ENCODE peak calls at places on chromosomes 5 and 9, in eight cellular contexts. One of them, this sample, is unnamed.

GRCh38 chr9:105308448-105309412 is 64.3 kb downstream of the SLC44A1 start:
- DNase-seq in psoas muscle: no peak
- DNase-seq in tibial artery: no peak
- DNase-seq in lung: no peak
- DNase-seq in stomach: no peak
- DNase-seq in CD8-positive, alpha-beta T cell: no peak
- DNase-seq in NB4: no peak
- DNase-seq in epithelial cell of esophagus: no peak
- DNase-seq in this sample: no peak

GRCh38 chr5:73998496-73998895 is 372.5 kb downstream of the ARHGEF28 start:
- DNase-seq in tibial artery: no peak
- DNase-seq in lung: no peak
- DNase-seq in epithelial cell of esophagus: peak; percentile 61
- DNase-seq in psoas muscle: no peak
- DNase-seq in CD8-positive, alpha-beta T cell: no peak
- DNase-seq in NB4: no peak
- DNase-seq in stomach: no peak
- DNase-seq in this sample: no peak

GRCh38 chr5:139147743-139148079 is 50.5 kb downstream of the SIL1 start:
- DNase-seq in lung: peak; percentile 59
- DNase-seq in stomach: peak; percentile 83
- DNase-seq in epithelial cell of esophagus: peak; percentile 43
- DNase-seq in tibial artery: peak; percentile 55
- DNase-seq in NB4: no peak
- DNase-seq in psoas muscle: peak; percentile 73
- DNase-seq in CD8-positive, alpha-beta T cell: no peak
- DNase-seq in this sample: peak; percentile 83

GRCh38 chr5:52838306-52839015 is 50.7 kb downstream of the ITGA1 start:
- DNase-seq in epithelial cell of esophagus: peak; percentile 69
- DNase-seq in NB4: no peak
- DNase-seq in tibial artery: no peak
- DNase-seq in stomach: no peak
- DNase-seq in psoas muscle: no peak
- DNase-seq in lung: no peak
- DNase-seq in CD8-positive, alpha-beta T cell: no peak
- DNase-seq in this sample: no peak

GRCh38 chr5:133293953-133294352 is 242.1 kb downstream of the HSPA4 start:
- DNase-seq in tibial artery: no peak
- DNase-seq in stomach: no peak
- DNase-seq in psoas muscle: no peak
- DNase-seq in CD8-positive, alpha-beta T cell: no peak
- DNase-seq in epithelial cell of esophagus: no peak
- DNase-seq in lung: no peak
- DNase-seq in NB4: no peak
- DNase-seq in this sample: no peak

GRCh38 chr9:82115900-82116299 is 127.3 kb downstream of the SPATA31D1 start:
- DNase-seq in psoas muscle: no peak
- DNase-seq in lung: no peak
- DNase-seq in CD8-positive, alpha-beta T cell: no peak
- DNase-seq in tibial artery: no peak
- DNase-seq in stomach: no peak
- DNase-seq in NB4: no peak
- DNase-seq in epithelial cell of esophagus: no peak
- DNase-seq in this sample: no peak

GRCh38 chr5:178332096-178332780 is 99.6 kb upstream of the PHYKPL start:
- DNase-seq in tibial artery: no peak
- DNase-seq in CD8-positive, alpha-beta T cell: no peak
- DNase-seq in stomach: peak; percentile 37
- DNase-seq in NB4: no peak
- DNase-seq in lung: no peak
- DNase-seq in psoas muscle: peak; percentile 26
- DNase-seq in epithelial cell of esophagus: no peak
- DNase-seq in this sample: no peak

GRCh38 chr5:1110930-1111726 is 735 bp downstream of the SLC12A7 start:
- DNase-seq in psoas muscle: no peak
- DNase-seq in tibial artery: no peak
- DNase-seq in stomach: no peak
- DNase-seq in CD8-positive, alpha-beta T cell: no peak
- DNase-seq in NB4: no peak
- DNase-seq in lung: no peak
- DNase-seq in epithelial cell of esophagus: no peak
- DNase-seq in this sample: no peak

GRCh38 chr5:122362361-122362760 is 50.3 kb downstream of the SNCAIP start:
- DNase-seq in epithelial cell of esophagus: no peak
- DNase-seq in psoas muscle: no peak
- DNase-seq in CD8-positive, alpha-beta T cell: no peak
- DNase-seq in NB4: no peak
- DNase-seq in tibial artery: no peak
- DNase-seq in lung: no peak
- DNase-seq in stomach: no peak
- DNase-seq in this sample: no peak

GRCh38 chr9:5488616-5489015 is 21.7 kb upstream of the PDCD1LG2 start:
- DNase-seq in tibial artery: no peak
- DNase-seq in epithelial cell of esophagus: no peak
- DNase-seq in NB4: no peak
- DNase-seq in psoas muscle: no peak
- DNase-seq in stomach: no peak
- DNase-seq in CD8-positive, alpha-beta T cell: no peak
- DNase-seq in lung: no peak
- DNase-seq in this sample: no peak

GRCh38 chr5:160805376-160805775 is 46.6 kb downstream of the ATP10B start:
- DNase-seq in psoas muscle: no peak
- DNase-seq in tibial artery: no peak
- DNase-seq in CD8-positive, alpha-beta T cell: no peak
- DNase-seq in lung: no peak
- DNase-seq in NB4: no peak
- DNase-seq in stomach: no peak
- DNase-seq in epithelial cell of esophagus: no peak
- DNase-seq in this sample: no peak

GRCh38 chr5:55220433-55221185 is 6.5 kb downstream of the MCIDAS start:
- DNase-seq in CD8-positive, alpha-beta T cell: no peak
- DNase-seq in epithelial cell of esophagus: peak; percentile 23
- DNase-seq in tibial artery: no peak
- DNase-seq in lung: no peak
- DNase-seq in psoas muscle: no peak
- DNase-seq in NB4: no peak
- DNase-seq in stomach: peak; percentile 64
- DNase-seq in this sample: no peak

GRCh38 chr5:147431586-147431985 is 78.3 kb downstream of the DPYSL3 start:
- DNase-seq in stomach: no peak
- DNase-seq in tibial artery: no peak
- DNase-seq in psoas muscle: no peak
- DNase-seq in epithelial cell of esophagus: no peak
- DNase-seq in CD8-positive, alpha-beta T cell: no peak
- DNase-seq in lung: no peak
- DNase-seq in NB4: peak; percentile 10
- DNase-seq in this sample: no peak

GRCh38 chr5:152331718-152332117 is 73.4 kb downstream of the NMUR2 start:
- DNase-seq in NB4: no peak
- DNase-seq in lung: no peak
- DNase-seq in stomach: no peak
- DNase-seq in epithelial cell of esophagus: peak; percentile 11
- DNase-seq in CD8-positive, alpha-beta T cell: no peak
- DNase-seq in tibial artery: no peak
- DNase-seq in psoas muscle: no peak
- DNase-seq in this sample: no peak

GRCh38 chr9:78295731-78296130 is 1.2 kb upstream of the PSAT1 start:
- DNase-seq in CD8-positive, alpha-beta T cell: no peak
- DNase-seq in lung: no peak
- DNase-seq in tibial artery: no peak
- DNase-seq in psoas muscle: no peak
- DNase-seq in epithelial cell of esophagus: no peak
- DNase-seq in stomach: no peak
- DNase-seq in NB4: no peak
- DNase-seq in this sample: no peak

GRCh38 chr5:177234761-177235315 is 68.7 kb downstream of the RAB24 start:
- DNase-seq in lung: no peak
- DNase-seq in stomach: no peak
- DNase-seq in psoas muscle: no peak
- DNase-seq in tibial artery: no peak
- DNase-seq in epithelial cell of esophagus: no peak
- DNase-seq in NB4: no peak
- DNase-seq in CD8-positive, alpha-beta T cell: no peak
- DNase-seq in this sample: no peak

GRCh38 chr9:36268007-36268427 is 9.8 kb upstream of the GNE start:
- DNase-seq in CD8-positive, alpha-beta T cell: no peak
- DNase-seq in psoas muscle: no peak
- DNase-seq in NB4: no peak
- DNase-seq in epithelial cell of esophagus: peak; percentile 85
- DNase-seq in lung: no peak
- DNase-seq in tibial artery: no peak
- DNase-seq in stomach: no peak
- DNase-seq in this sample: no peak

GRCh38 chr5:102554728-102555127 is 55.9 kb upstream of the SLCO6A1 start:
- DNase-seq in stomach: no peak
- DNase-seq in epithelial cell of esophagus: peak; percentile 2
- DNase-seq in lung: no peak
- DNase-seq in NB4: peak; percentile 24
- DNase-seq in tibial artery: no peak
- DNase-seq in psoas muscle: no peak
- DNase-seq in CD8-positive, alpha-beta T cell: no peak
- DNase-seq in this sample: peak; percentile 49

GRCh38 chr5:178429156-178429468 is 161.1 kb downstream of the COL23A1 start:
- DNase-seq in epithelial cell of esophagus: no peak
- DNase-seq in tibial artery: no peak
- DNase-seq in CD8-positive, alpha-beta T cell: no peak
- DNase-seq in NB4: no peak
- DNase-seq in stomach: no peak
- DNase-seq in psoas muscle: no peak
- DNase-seq in lung: no peak
- DNase-seq in this sample: no peak

GRCh38 chr9:37730256-37730655 is 23.3 kb upstream of the TRMT10B start:
- DNase-seq in CD8-positive, alpha-beta T cell: no peak
- DNase-seq in psoas muscle: no peak
- DNase-seq in lung: no peak
- DNase-seq in stomach: no peak
- DNase-seq in epithelial cell of esophagus: peak; percentile 36
- DNase-seq in NB4: no peak
- DNase-seq in tibial artery: no peak
- DNase-seq in this sample: no peak

GRCh38 chr5:14341571-14342225 is 198.6 kb downstream of the TRIO start:
- DNase-seq in epithelial cell of esophagus: no peak
- DNase-seq in psoas muscle: no peak
- DNase-seq in tibial artery: no peak
- DNase-seq in lung: no peak
- DNase-seq in stomach: no peak
- DNase-seq in CD8-positive, alpha-beta T cell: no peak
- DNase-seq in NB4: no peak
- DNase-seq in this sample: no peak

GRCh38 chr9:137547687-137548543 is 2.3 kb downstream of the PNPLA7 start:
- DNase-seq in epithelial cell of esophagus: peak; percentile 53
- DNase-seq in psoas muscle: peak; percentile 59
- DNase-seq in CD8-positive, alpha-beta T cell: no peak
- DNase-seq in NB4: no peak
- DNase-seq in tibial artery: no peak
- DNase-seq in stomach: peak; percentile 61
- DNase-seq in lung: no peak
- DNase-seq in this sample: no peak

GRCh38 chr9:124038239-124038638 is 26.7 kb downstream of the LHX2 start:
- DNase-seq in psoas muscle: no peak
- DNase-seq in lung: no peak
- DNase-seq in stomach: no peak
- DNase-seq in tibial artery: no peak
- DNase-seq in CD8-positive, alpha-beta T cell: no peak
- DNase-seq in epithelial cell of esophagus: no peak
- DNase-seq in NB4: no peak
- DNase-seq in this sample: no peak

GRCh38 chr5:146533260-146533857 is 17.4 kb upstream of the GPR151 start:
- DNase-seq in epithelial cell of esophagus: peak; percentile 76
- DNase-seq in stomach: peak; percentile 80
- DNase-seq in lung: peak; percentile 67
- DNase-seq in tibial artery: peak; percentile 64
- DNase-seq in CD8-positive, alpha-beta T cell: peak; percentile 69
- DNase-seq in psoas muscle: peak; percentile 64
- DNase-seq in NB4: peak; percentile 68
- DNase-seq in this sample: peak; percentile 84

GRCh38 chr9:108511200-108511756 is 344.5 kb downstream of the ACTL7B start:
- DNase-seq in tibial artery: no peak
- DNase-seq in CD8-positive, alpha-beta T cell: no peak
- DNase-seq in psoas muscle: no peak
- DNase-seq in lung: no peak
- DNase-seq in NB4: no peak
- DNase-seq in stomach: no peak
- DNase-seq in epithelial cell of esophagus: peak; percentile 53
- DNase-seq in this sample: no peak

GRCh38 chr9:19416143-19416542 is 7.3 kb downstream of the ACER2 start:
- DNase-seq in NB4: no peak
- DNase-seq in psoas muscle: no peak
- DNase-seq in epithelial cell of esophagus: no peak
- DNase-seq in stomach: no peak
- DNase-seq in CD8-positive, alpha-beta T cell: no peak
- DNase-seq in lung: no peak
- DNase-seq in tibial artery: no peak
- DNase-seq in this sample: no peak

GRCh38 chr5:94613583-94613982 is 4.8 kb downstream of the KIAA0825 start:
- DNase-seq in psoas muscle: no peak
- DNase-seq in CD8-positive, alpha-beta T cell: no peak
- DNase-seq in stomach: no peak
- DNase-seq in tibial artery: no peak
- DNase-seq in epithelial cell of esophagus: peak; percentile 53
- DNase-seq in lung: no peak
- DNase-seq in NB4: peak; percentile 54
- DNase-seq in this sample: peak; percentile 18
- TF ChIP-seq CTCF in psoas muscle: no peak
- TF ChIP-seq CTCF in CD8-positive, alpha-beta T cell: no peak
- TF ChIP-seq CTCF in stomach: no peak
- TF ChIP-seq CTCF in tibial artery: no peak
- TF ChIP-seq CTCF in epithelial cell of esophagus: no peak
- TF ChIP-seq CTCF in lung: no peak
- TF ChIP-seq CTCF in NB4: peak; percentile 36
- TF ChIP-seq CTCF in this sample: peak; percentile 57

GRCh38 chr9:111038336-111039202 is at the start of gene LPAR1:
- DNase-seq in stomach: peak; percentile 37
- DNase-seq in lung: peak; percentile 46
- DNase-seq in tibial artery: peak; percentile 85
- DNase-seq in NB4: no peak
- DNase-seq in CD8-positive, alpha-beta T cell: no peak
- DNase-seq in epithelial cell of esophagus: peak; percentile 64
- DNase-seq in psoas muscle: peak; percentile 82
- DNase-seq in this sample: peak; percentile 64
- H3K4me3 ChIP-seq in stomach: peak within 1 kb of the TSS; percentile 61
- H3K4me3 ChIP-seq in lung: peak within 1 kb of the TSS; percentile 34
- H3K4me3 ChIP-seq in tibial artery: peak within 1 kb of the TSS; percentile 84
- H3K4me3 ChIP-seq in NB4: no peak within 1 kb of the TSS
- H3K4me3 ChIP-seq in CD8-positive, alpha-beta T cell: no peak within 1 kb of the TSS
- H3K4me3 ChIP-seq in epithelial cell of esophagus: peak within 1 kb of the TSS; percentile 76
- H3K4me3 ChIP-seq in psoas muscle: peak within 1 kb of the TSS; percentile 66
- H3K4me3 ChIP-seq in this sample: peak within 1 kb of the TSS; percentile 68

GRCh38 chr5:116062352-116062751 is 22.5 kb upstream of the COMMD10 start:
- DNase-seq in lung: no peak
- DNase-seq in CD8-positive, alpha-beta T cell: no peak
- DNase-seq in psoas muscle: no peak
- DNase-seq in NB4: peak; percentile 35
- DNase-seq in epithelial cell of esophagus: no peak
- DNase-seq in stomach: no peak
- DNase-seq in tibial artery: no peak
- DNase-seq in this sample: no peak
- TF ChIP-seq CTCF in lung: no peak
- TF ChIP-seq CTCF in CD8-positive, alpha-beta T cell: no peak
- TF ChIP-seq CTCF in psoas muscle: no peak
- TF ChIP-seq CTCF in NB4: no peak
- TF ChIP-seq CTCF in epithelial cell of esophagus: no peak
- TF ChIP-seq CTCF in stomach: no peak
- TF ChIP-seq CTCF in tibial artery: no peak
- TF ChIP-seq CTCF in this sample: no peak

GRCh38 chr5:180648658-180649296 is 623 bp downstream of the FLT4 start:
- DNase-seq in psoas muscle: no peak
- DNase-seq in tibial artery: no peak
- DNase-seq in NB4: no peak
- DNase-seq in lung: no peak
- DNase-seq in stomach: no peak
- DNase-seq in CD8-positive, alpha-beta T cell: peak; percentile 44
- DNase-seq in epithelial cell of esophagus: no peak
- DNase-seq in this sample: no peak
- H3K4me3 ChIP-seq in psoas muscle: peak overlapping the region; percentile 59
- H3K4me3 ChIP-seq in tibial artery: peak overlapping the region; percentile 38
- H3K4me3 ChIP-seq in NB4: no peak overlapping the region
- H3K4me3 ChIP-seq in lung: peak overlapping the region; percentile 70
- H3K4me3 ChIP-seq in stomach: peak overlapping the region; percentile 40
- H3K4me3 ChIP-seq in CD8-positive, alpha-beta T cell: peak overlapping the region; percentile 45
- H3K4me3 ChIP-seq in epithelial cell of esophagus: no peak overlapping the region
- H3K4me3 ChIP-seq in this sample: no peak overlapping the region